ENCODE peak calls at places on chromosomes 6 and 20, in ten cellular contexts. One of them, this sample, is unnamed.

GRCh38 chr20:419556-420168 is 11.6 kb downstream of the RBCK1 start:
- DNase-seq in left lung: no peak
- DNase-seq in sigmoid colon: no peak
- DNase-seq in cardiac muscle cell: no peak
- DNase-seq in transverse colon: peak
- DNase-seq in neural progenitor cell: no peak
- DNase-seq in coronary artery: no peak
- DNase-seq in SK-N-SH: no peak
- DNase-seq in AG04450: no peak
- DNase-seq in neural crest cell: no peak
- DNase-seq in this sample: no peak

GRCh38 chr6:165571721-165572132 is 91.3 kb downstream of the PDE10A start:
- DNase-seq in left lung: no peak
- DNase-seq in sigmoid colon: no peak
- DNase-seq in cardiac muscle cell: peak
- DNase-seq in transverse colon: no peak
- DNase-seq in neural progenitor cell: no peak
- DNase-seq in coronary artery: no peak
- DNase-seq in SK-N-SH: no peak
- DNase-seq in AG04450: no peak
- DNase-seq in neural crest cell: no peak
- DNase-seq in this sample: no peak

GRCh38 chr6:107493158-107494057 is 3.5 kb downstream of the SOBP start:
- DNase-seq in left lung: no peak
- DNase-seq in sigmoid colon: no peak
- DNase-seq in cardiac muscle cell: peak
- DNase-seq in transverse colon: no peak
- DNase-seq in neural progenitor cell: peak
- DNase-seq in coronary artery: no peak
- DNase-seq in SK-N-SH: no peak
- DNase-seq in AG04450: peak
- DNase-seq in neural crest cell: peak
- DNase-seq in this sample: peak

GRCh38 chr6:41917528-41917927 is 3.4 kb downstream of the MED20 start:
- DNase-seq in left lung: no peak
- DNase-seq in sigmoid colon: no peak
- DNase-seq in cardiac muscle cell: no peak
- DNase-seq in transverse colon: no peak
- DNase-seq in neural progenitor cell: no peak
- DNase-seq in coronary artery: no peak
- DNase-seq in SK-N-SH: no peak
- DNase-seq in AG04450: peak
- DNase-seq in neural crest cell: no peak
- DNase-seq in this sample: no peak

GRCh38 chr6:39225946-39226437 is 3.3 kb downstream of the KCNK5 start:
- DNase-seq in left lung: peak
- DNase-seq in sigmoid colon: no peak
- DNase-seq in cardiac muscle cell: no peak
- DNase-seq in transverse colon: no peak
- DNase-seq in neural progenitor cell: no peak
- DNase-seq in coronary artery: no peak
- DNase-seq in SK-N-SH: no peak
- DNase-seq in AG04450: no peak
- DNase-seq in neural crest cell: no peak
- DNase-seq in this sample: no peak

GRCh38 chr6:63824722-63825121 is 189.1 kb downstream of the PHF3 start:
- DNase-seq in left lung: no peak
- DNase-seq in sigmoid colon: no peak
- DNase-seq in cardiac muscle cell: no peak
- DNase-seq in transverse colon: no peak
- DNase-seq in neural progenitor cell: no peak
- DNase-seq in coronary artery: no peak
- DNase-seq in SK-N-SH: no peak
- DNase-seq in AG04450: no peak
- DNase-seq in neural crest cell: no peak
- DNase-seq in this sample: no peak

GRCh38 chr6:44655368-44656342 is 268.1 kb downstream of the CDC5L start:
- DNase-seq in left lung: peak
- DNase-seq in sigmoid colon: peak
- DNase-seq in cardiac muscle cell: peak
- DNase-seq in transverse colon: peak
- DNase-seq in neural progenitor cell: peak
- DNase-seq in coronary artery: peak
- DNase-seq in SK-N-SH: peak
- DNase-seq in AG04450: no peak
- DNase-seq in neural crest cell: peak
- DNase-seq in this sample: peak

GRCh38 chr6:11891547-11891946 is 112.9 kb upstream of the ADTRP start:
- DNase-seq in left lung: no peak
- DNase-seq in sigmoid colon: no peak
- DNase-seq in cardiac muscle cell: no peak
- DNase-seq in transverse colon: no peak
- DNase-seq in neural progenitor cell: no peak
- DNase-seq in coronary artery: no peak
- DNase-seq in SK-N-SH: no peak
- DNase-seq in AG04450: no peak
- DNase-seq in neural crest cell: no peak
- DNase-seq in this sample: no peak

GRCh38 chr6:46983007-46983411 is 59.1 kb downstream of the ADGRF1 start:
- DNase-seq in left lung: no peak
- DNase-seq in sigmoid colon: no peak
- DNase-seq in cardiac muscle cell: no peak
- DNase-seq in transverse colon: no peak
- DNase-seq in neural progenitor cell: peak
- DNase-seq in coronary artery: no peak
- DNase-seq in SK-N-SH: no peak
- DNase-seq in AG04450: no peak
- DNase-seq in neural crest cell: no peak
- DNase-seq in this sample: no peak

GRCh38 chr6:66849843-66850242 is 1142.8 kb upstream of the EYS start:
- DNase-seq in left lung: no peak
- DNase-seq in sigmoid colon: no peak
- DNase-seq in cardiac muscle cell: no peak
- DNase-seq in transverse colon: no peak
- DNase-seq in neural progenitor cell: no peak
- DNase-seq in coronary artery: no peak
- DNase-seq in SK-N-SH: no peak
- DNase-seq in AG04450: no peak
- DNase-seq in neural crest cell: no peak
- DNase-seq in this sample: no peak

GRCh38 chr20:63497946-63498935 is 642 bp downstream of the EEF1A2 start:
- DNase-seq in left lung: no peak
- DNase-seq in sigmoid colon: peak
- DNase-seq in cardiac muscle cell: peak
- DNase-seq in transverse colon: no peak
- DNase-seq in neural progenitor cell: no peak
- DNase-seq in coronary artery: no peak
- DNase-seq in SK-N-SH: peak
- DNase-seq in AG04450: no peak
- DNase-seq in neural crest cell: no peak
- DNase-seq in this sample: no peak

GRCh38 chr20:51560550-51561307 is 18.2 kb upstream of the NFATC2 start:
- DNase-seq in left lung: no peak
- DNase-seq in sigmoid colon: no peak
- DNase-seq in cardiac muscle cell: no peak
- DNase-seq in transverse colon: no peak
- DNase-seq in neural progenitor cell: no peak
- DNase-seq in coronary artery: no peak
- DNase-seq in SK-N-SH: no peak
- DNase-seq in AG04450: no peak
- DNase-seq in neural crest cell: no peak
- DNase-seq in this sample: no peak

GRCh38 chr20:5128886-5129285 is 2.1 kb downstream of the CDS2 start:
- DNase-seq in left lung: no peak
- DNase-seq in sigmoid colon: no peak
- DNase-seq in cardiac muscle cell: peak
- DNase-seq in transverse colon: no peak
- DNase-seq in neural progenitor cell: no peak
- DNase-seq in coronary artery: no peak
- DNase-seq in SK-N-SH: no peak
- DNase-seq in AG04450: no peak
- DNase-seq in neural crest cell: no peak
- DNase-seq in this sample: no peak

GRCh38 chr20:57918546-57918945 is 208.7 kb upstream of the PMEPA1 start:
- DNase-seq in left lung: no peak
- DNase-seq in sigmoid colon: no peak
- DNase-seq in cardiac muscle cell: no peak
- DNase-seq in transverse colon: no peak
- DNase-seq in neural progenitor cell: no peak
- DNase-seq in coronary artery: no peak
- DNase-seq in SK-N-SH: no peak
- DNase-seq in AG04450: no peak
- DNase-seq in neural crest cell: no peak
- DNase-seq in this sample: no peak

DNA sequence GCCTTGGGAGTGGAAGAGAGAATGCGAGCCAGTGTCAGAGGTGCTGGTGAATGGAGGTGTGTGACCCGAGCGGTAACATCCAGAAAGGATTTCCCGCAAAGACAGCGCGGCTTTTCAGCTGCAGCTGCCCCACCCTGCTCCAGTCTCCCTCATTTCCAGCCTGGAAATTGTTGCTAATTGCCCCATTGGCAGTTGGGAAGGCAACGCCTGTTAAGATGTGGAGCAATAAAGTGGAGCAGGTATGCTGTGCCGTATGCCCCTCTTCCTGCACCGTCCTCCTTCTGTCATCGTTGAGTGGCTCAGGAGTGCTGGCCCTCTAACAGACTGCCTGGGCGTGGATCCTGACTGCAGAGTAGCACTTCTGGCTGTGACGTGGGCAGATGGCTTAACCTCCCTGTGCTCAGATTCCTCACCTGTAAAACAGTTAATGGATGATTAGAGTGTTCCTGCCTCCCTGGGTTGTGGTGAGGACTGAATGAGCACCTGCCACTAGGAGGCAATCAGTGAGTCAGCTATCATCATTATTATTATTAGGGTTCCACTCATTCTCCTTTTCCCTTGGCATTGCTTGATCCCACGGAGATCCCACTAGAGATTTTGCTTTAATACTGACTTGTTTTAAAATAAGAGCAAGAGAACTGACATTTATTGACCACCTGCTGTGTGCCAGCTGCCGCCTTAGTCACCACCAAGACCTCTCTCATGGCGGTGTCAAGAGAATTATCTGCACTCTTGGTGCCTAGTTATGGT is 11.7 kb downstream of the ARFGEF2 start:
- DNase-seq in left lung: peak
- DNase-seq in sigmoid colon: no peak
- DNase-seq in cardiac muscle cell: no peak
- DNase-seq in transverse colon: peak
- DNase-seq in neural progenitor cell: no peak
- DNase-seq in coronary artery: no peak
- DNase-seq in SK-N-SH: no peak
- DNase-seq in AG04450: no peak
- DNase-seq in neural crest cell: no peak
- DNase-seq in this sample: no peak
- TF ChIP-seq CTCF in left lung: no peak
- TF ChIP-seq CTCF in sigmoid colon: no peak
- TF ChIP-seq CTCF in cardiac muscle cell: no peak
- TF ChIP-seq CTCF in transverse colon: no peak
- TF ChIP-seq CTCF in neural progenitor cell: no peak
- TF ChIP-seq CTCF in coronary artery: no peak
- TF ChIP-seq CTCF in SK-N-SH: no peak
- TF ChIP-seq CTCF in AG04450: no peak
- TF ChIP-seq CTCF in neural crest cell: no peak
- TF ChIP-seq CTCF in this sample: no peak

GRCh38 chr6:160767647-160768019 is 65.6 kb downstream of the PLG start:
- DNase-seq in left lung: no peak
- DNase-seq in sigmoid colon: no peak
- DNase-seq in cardiac muscle cell: no peak
- DNase-seq in transverse colon: no peak
- DNase-seq in neural progenitor cell: no peak
- DNase-seq in coronary artery: no peak
- DNase-seq in SK-N-SH: no peak
- DNase-seq in AG04450: no peak
- DNase-seq in neural crest cell: no peak
- DNase-seq in this sample: no peak
- TF ChIP-seq CTCF in left lung: no peak
- TF ChIP-seq CTCF in sigmoid colon: no peak
- TF ChIP-seq CTCF in cardiac muscle cell: no peak
- TF ChIP-seq CTCF in transverse colon: no peak
- TF ChIP-seq CTCF in neural progenitor cell: no peak
- TF ChIP-seq CTCF in coronary artery: no peak
- TF ChIP-seq CTCF in SK-N-SH: no peak
- TF ChIP-seq CTCF in AG04450: no peak
- TF ChIP-seq CTCF in neural crest cell: peak
- TF ChIP-seq CTCF in this sample: no peak

GRCh38 chr6:3751730-3752537 is 421 bp upstream of the PXDC1 start:
- DNase-seq in left lung: peak
- DNase-seq in sigmoid colon: peak
- DNase-seq in cardiac muscle cell: peak
- DNase-seq in transverse colon: peak
- DNase-seq in neural progenitor cell: peak
- DNase-seq in coronary artery: peak
- DNase-seq in SK-N-SH: peak
- DNase-seq in AG04450: peak
- DNase-seq in neural crest cell: peak
- DNase-seq in this sample: peak
- TF ChIP-seq CTCF in left lung: peak
- TF ChIP-seq CTCF in sigmoid colon: no peak
- TF ChIP-seq CTCF in cardiac muscle cell: peak
- TF ChIP-seq CTCF in transverse colon: peak
- TF ChIP-seq CTCF in neural progenitor cell: peak
- TF ChIP-seq CTCF in coronary artery: peak
- TF ChIP-seq CTCF in SK-N-SH: peak
- TF ChIP-seq CTCF in AG04450: peak
- TF ChIP-seq CTCF in neural crest cell: peak
- TF ChIP-seq CTCF in this sample: peak

GRCh38 chr6:20954325-20954724 is 420.1 kb downstream of the CDKAL1 start:
- DNase-seq in left lung: no peak
- DNase-seq in sigmoid colon: no peak
- DNase-seq in cardiac muscle cell: no peak
- DNase-seq in transverse colon: no peak
- DNase-seq in neural progenitor cell: no peak
- DNase-seq in coronary artery: no peak
- DNase-seq in SK-N-SH: no peak
- DNase-seq in AG04450: no peak
- DNase-seq in neural crest cell: no peak
- DNase-seq in this sample: no peak

GRCh38 chr6:20955751-20956150 is 421.5 kb downstream of the CDKAL1 start:
- DNase-seq in left lung: no peak
- DNase-seq in sigmoid colon: no peak
- DNase-seq in cardiac muscle cell: no peak
- DNase-seq in transverse colon: no peak
- DNase-seq in neural progenitor cell: no peak
- DNase-seq in coronary artery: no peak
- DNase-seq in SK-N-SH: no peak
- DNase-seq in AG04450: no peak
- DNase-seq in neural crest cell: no peak
- DNase-seq in this sample: no peak

GRCh38 chr6:20948531-20948930 is 414.3 kb downstream of the CDKAL1 start:
- DNase-seq in left lung: no peak
- DNase-seq in sigmoid colon: no peak
- DNase-seq in cardiac muscle cell: no peak
- DNase-seq in transverse colon: no peak
- DNase-seq in neural progenitor cell: no peak
- DNase-seq in coronary artery: no peak
- DNase-seq in SK-N-SH: no peak
- DNase-seq in AG04450: no peak
- DNase-seq in neural crest cell: no peak
- DNase-seq in this sample: no peak

GRCh38 chr6:20952605-20953004 is 418.3 kb downstream of the CDKAL1 start:
- DNase-seq in left lung: no peak
- DNase-seq in sigmoid colon: no peak
- DNase-seq in cardiac muscle cell: no peak
- DNase-seq in transverse colon: no peak
- DNase-seq in neural progenitor cell: no peak
- DNase-seq in coronary artery: no peak
- DNase-seq in SK-N-SH: no peak
- DNase-seq in AG04450: peak
- DNase-seq in neural crest cell: no peak
- DNase-seq in this sample: no peak

GRCh38 chr6:20953019-20953418 is 418.8 kb downstream of the CDKAL1 start:
- DNase-seq in left lung: no peak
- DNase-seq in sigmoid colon: no peak
- DNase-seq in cardiac muscle cell: no peak
- DNase-seq in transverse colon: no peak
- DNase-seq in neural progenitor cell: peak
- DNase-seq in coronary artery: no peak
- DNase-seq in SK-N-SH: peak
- DNase-seq in AG04450: no peak
- DNase-seq in neural crest cell: no peak
- DNase-seq in this sample: no peak
- TF ChIP-seq CTCF in left lung: no peak
- TF ChIP-seq CTCF in sigmoid colon: no peak
- TF ChIP-seq CTCF in cardiac muscle cell: no peak
- TF ChIP-seq CTCF in transverse colon: no peak
- TF ChIP-seq CTCF in neural progenitor cell: peak
- TF ChIP-seq CTCF in coronary artery: no peak
- TF ChIP-seq CTCF in SK-N-SH: peak
- TF ChIP-seq CTCF in AG04450: no peak
- TF ChIP-seq CTCF in neural crest cell: no peak
- TF ChIP-seq CTCF in this sample: peak

This sample was measured in nephron progenitor cell.